ENCODE peak calls at places on chromosomes 3 and 15, in eight cellular contexts. B is H9; G is aorta; Q is thoracic aorta; D is testis; S is A673; H is GM23338; Y is CD8-positive, alpha-beta memory T cell. F is an unnamed sample. For H3K4me1, the result is how much of the 10 kb centered on the place peaks cover.

GRCh38 chr3:109930592-109930991 is 593.2 kb upstream of the DPPA4 start:
- DNase-seq in D (no peak), B (no peak), S (no peak), H (no peak), Q (no peak), G (no peak), Y (no peak), F (no peak)

GRCh38 chr3:64163755-64164148 is 61.5 kb downstream of the PRICKLE2 start:
- DNase-seq in D (no peak), B (no peak), H (peak), G (no peak), S (peak), Q (no peak), Y (no peak), F (no peak)

GRCh38 chr15:35858707-35859106 is 312.7 kb upstream of the DPH6 start:
- DNase-seq in D (no peak), H (no peak), Y (no peak), G (no peak), S (no peak), B (no peak), Q (no peak), F (no peak)

GRCh38 chr3:106617276-106617675 is 748.5 kb upstream of the CBLB start:
- DNase-seq in Q (no peak), H (no peak), B (no peak), Y (no peak), D (no peak), G (no peak), S (no peak), F (no peak)

GRCh38 chr3:65833761-65834505 is 204.8 kb downstream of the MAGI1 start:
- DNase-seq in S (peak), H (no peak), Q (no peak), D (no peak), B (no peak), Y (no peak), G (no peak), F (no peak)

GRCh38 chr3:108096506-108097325 is 5.9 kb upstream of the CD47 start:
- DNase-seq in Y (no peak), H (no peak), G (no peak), D (no peak), S (no peak), Q (no peak), B (no peak), F (no peak)

GRCh38 chr15:98952381-98952803 is 55.2 kb downstream of the PGPEP1L start:
- DNase-seq in B (no peak), Q (no peak), G (no peak), D (no peak), Y (no peak), S (no peak), H (no peak), F (no peak)

GRCh38 chr3:64053581-64053980 is 30.3 kb upstream of the PSMD6 start:
- DNase-seq in B (no peak), S (no peak), Q (no peak), D (no peak), H (no peak), Y (no peak), G (no peak), F (no peak)

GRCh38 chr3:184001761-184002160 is 15.9 kb downstream of the ABCC5 start:
- DNase-seq in B (no peak), H (no peak), S (no peak), D (no peak), G (no peak), Y (no peak), Q (no peak), F (no peak)

GRCh38 chr15:58042006-58042405 is 23.5 kb downstream of the ALDH1A2 start:
- DNase-seq in S (no peak), H (no peak), Y (no peak), Q (no peak), G (no peak), D (no peak), B (no peak), F (no peak)

GRCh38 chr3:144364797-144365196 is 393.2 kb downstream of the DIPK2A start:
- DNase-seq in H (no peak), Y (no peak), B (no peak), G (no peak), D (no peak), Q (no peak), S (no peak), F (no peak)

GRCh38 chr3:45746974-45747622 is 49.2 kb downstream of the SLC6A20 start:
- DNase-seq in H (no peak), D (no peak), B (no peak), S (no peak), Y (no peak), G (no peak), Q (no peak), F (no peak)

GRCh38 chr3:142808103-142808917 is 80.6 kb downstream of the PCOLCE2 start:
- DNase-seq in H (no peak), Q (no peak), Y (no peak), S (peak), G (no peak), B (no peak), D (no peak), F (no peak)

GRCh38 chr15:39511000-39511914 is 69.6 kb upstream of the THBS1 start:
- DNase-seq in Q (no peak), S (no peak), B (no peak), H (no peak), G (peak), D (peak), Y (no peak), F (peak)

GRCh38 chr3:159632847-159633246 is 355.8 kb upstream of the IL12A start:
- DNase-seq in H (no peak), D (no peak), Q (no peak), Y (no peak), B (no peak), S (no peak), G (no peak), F (no peak)

GRCh38 chr3:186021673-186022362 is 84.0 kb upstream of the TRA2B start:
- DNase-seq in Q (no peak), Y (no peak), B (no peak), S (peak), H (no peak), G (no peak), D (no peak), F (peak)

GRCh38 chr3:173761161-173761560 is 363.6 kb downstream of the NLGN1 start:
- DNase-seq in Y (no peak), D (no peak), G (no peak), H (no peak), S (no peak), B (no peak), Q (no peak), F (no peak)

GRCh38 chr3:8983026-8983425 is 19.8 kb upstream of the RAD18 start:
- DNase-seq in B (no peak), G (no peak), H (no peak), D (no peak), Y (no peak), S (no peak), Q (no peak), F (no peak)

GRCh38 chr15:78007965-78008886 is 69.3 kb downstream of the TBC1D2B start:
- DNase-seq in D (peak), B (no peak), H (no peak), G (peak), S (no peak), Y (no peak), Q (no peak), F (peak)

GRCh38 chr15:29774900-29775299 is 47.4 kb downstream of the TJP1 start:
- DNase-seq in Q (no peak), B (no peak), H (no peak), S (peak), Y (no peak), G (no peak), D (no peak), F (no peak)

GRCh38 chr15:32706704-32707103 is 11.1 kb upstream of the GREM1 start:
- DNase-seq in Q (no peak), Y (no peak), B (no peak), H (no peak), S (no peak), D (no peak), G (no peak), F (no peak)

GRCh38 chr3:14803981-14804834 is 14.6 kb upstream of the FGD5 start:
- DNase-seq in S (no peak), Q (no peak), H (peak), D (no peak), B (no peak), Y (no peak), G (no peak), F (no peak)

GRCh38 chr3:127690823-127691452 is 18.2 kb downstream of the ABTB1 start:
- DNase-seq in Y (no peak), S (peak), B (peak), H (peak), G (peak), Q (no peak), D (peak), F (peak)

GRCh38 chr3:138051946-138052802 is 42.2 kb downstream of the CLDN18 start:
- DNase-seq in S (peak), B (peak), Y (no peak), Q (no peak), D (peak), H (peak), G (no peak), F (peak)

GRCh38 chr3:55735976-55736375 is 248.9 kb upstream of the WNT5A start:
- DNase-seq in S (no peak), Q (no peak), B (no peak), Y (no peak), D (no peak), H (no peak), G (no peak), F (no peak)

GRCh38 chr3:140206196-140207040 is 271.4 kb downstream of the CLSTN2 start:
- DNase-seq in G (no peak), H (peak), Y (no peak), Q (no peak), D (peak), B (peak), S (peak), F (no peak)

GRCh38 chr3:127483902-127484591 is 106.5 kb downstream of the TPRA1 start:
- DNase-seq in B (peak), Q (no peak), S (no peak), G (no peak), D (no peak), H (no peak), Y (no peak), F (no peak)

GRCh38 chr3:156694536-156694935 is 20.1 kb downstream of the TIPARP start:
- DNase-seq in H (no peak), G (no peak), S (no peak), B (no peak), Q (no peak), D (no peak), Y (no peak), F (no peak)

GRCh38 chr3:62421275-62421674 is 47.9 kb upstream of the FEZF2 start:
- DNase-seq in H (no peak), Y (no peak), D (no peak), S (no peak), G (no peak), B (no peak), Q (no peak), F (no peak)
- H3K4me1 ChIP-seq in H (under half), Y (under half), D (under half), S (under half), G (under half), B (under half), Q (under half), F (under half)

GRCh38 chr15:82648257-82649103 is 1.3 kb upstream of the CPEB1 start:
- DNase-seq in D (peak), B (peak), Q (no peak), G (no peak), S (no peak), H (peak), Y (no peak), F (no peak)
- H3K27ac ChIP-seq in D (peak), B (no peak), Q (peak), G (no peak), S (no peak), H (no peak), Y (no peak), F (no peak)

DNA sequence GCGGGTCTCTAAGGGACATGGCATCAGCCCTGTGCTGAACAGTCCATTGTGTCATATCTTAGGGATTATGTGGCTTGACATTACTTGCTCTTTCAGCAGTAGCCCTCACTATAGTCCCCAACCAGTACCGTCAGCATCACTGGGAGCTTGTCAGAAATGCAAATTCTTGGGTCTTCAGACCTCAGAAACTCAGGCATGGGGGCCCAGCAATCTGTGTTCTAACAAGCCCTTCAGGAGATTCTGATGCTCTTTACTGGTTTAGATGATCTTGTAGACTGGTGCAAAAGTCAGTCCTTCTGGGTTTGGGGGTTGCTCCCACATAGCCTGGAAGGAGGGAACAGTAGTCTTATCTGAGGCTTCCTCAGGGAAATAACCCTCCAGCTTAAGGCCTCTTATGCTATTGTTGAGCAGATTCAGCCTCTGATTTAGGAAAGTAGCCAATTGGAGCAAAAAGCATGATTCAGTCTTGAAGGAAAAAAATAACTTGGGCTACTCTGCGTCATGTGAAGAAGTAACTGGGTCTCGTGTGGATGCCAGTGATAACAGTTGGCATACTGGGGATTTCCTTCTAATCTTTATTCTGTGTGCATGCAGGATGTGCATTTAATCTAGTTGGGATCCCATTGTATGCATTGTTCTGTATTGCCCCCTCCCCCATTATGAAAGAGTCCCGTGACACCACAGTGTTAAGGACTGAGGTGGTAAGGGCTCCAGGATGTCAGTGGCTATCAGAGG is 38.9 kb upstream of the TRAK1 start:
- DNase-seq in D (no peak), Q (no peak), B (no peak), H (no peak), Y (no peak), S (no peak), G (no peak), F (peak)
- H3K4me1 ChIP-seq in D (under half), Q (under half), B (under half), H (under half), Y (under half), S (under half), G (under half), F (under half)

GRCh38 chr3:188183452-188183851 is 29.5 kb downstream of the LPP start:
- DNase-seq in G (no peak), B (no peak), Y (no peak), Q (no peak), D (no peak), H (no peak), S (no peak), F (no peak)
- H3K27ac ChIP-seq in G (no peak), B (no peak), Y (no peak), Q (peak), D (no peak), H (no peak), S (no peak), F (no peak)

F was measured in adrenal gland.